ENCODE peak calls at places on chromosome 22, in six cellular contexts. F is lung, N is GM23248, V is fibroblast of lung, I is neural progenitor cell, M is uterus. L is an unnamed sample.

GRCh38 chr22:16601437-16602223 is 9.0 kb upstream of the CCT8L2 start:
- DNase-seq in V (no peak), F (no peak), M (no peak), I (no peak), N (peak), L (no peak)

GRCh38 chr22:47301820-47302475 is 539.5 kb downstream of the TBC1D22A start:
- DNase-seq in I (no peak), F (no peak), N (no peak), V (no peak), M (no peak), L (no peak)

GRCh38 chr22:17120281-17120680 is 879 bp downstream of the TMEM121B start:
- DNase-seq in I (peak), V (peak), N (peak), M (no peak), F (no peak), L (peak)

GRCh38 chr22:41240377-41241132 is at the start of gene CHADL:
- DNase-seq in V (no peak), M (no peak), F (no peak), I (peak), N (no peak), L (no peak)

GRCh38 chr22:20437253-20438065 is at the start of gene SCARF2:
- DNase-seq in F (no peak), N (peak), V (peak), M (peak), I (peak), L (peak)

GRCh38 chr22:47605441-47605840 is 843.0 kb downstream of the TBC1D22A start:
- DNase-seq in M (no peak), V (no peak), N (no peak), I (no peak), F (no peak), L (no peak)

GRCh38 chr22:28395920-28396447 is 283.7 kb downstream of the TTC28 start:
- DNase-seq in F (no peak), N (peak), I (no peak), V (peak), M (no peak), L (peak)

GRCh38 chr22:49046546-49047305 is 780.9 kb downstream of the BRD1 start:
- DNase-seq in F (no peak), M (peak), N (no peak), V (no peak), I (peak), L (no peak)

GRCh38 chr22:32482708-32483107 is 8.1 kb downstream of the FBXO7 start:
- DNase-seq in M (no peak), F (no peak), I (no peak), V (no peak), N (peak), L (no peak)

GRCh38 chr22:30743257-30744020 is 48.8 kb downstream of the OSBP2 start:
- DNase-seq in N (no peak), M (no peak), I (no peak), F (no peak), V (no peak), L (no peak)

GRCh38 chr22:21823740-21824438 is 43.6 kb downstream of the MAPK1 start:
- DNase-seq in N (peak), I (no peak), V (no peak), F (no peak), M (no peak), L (peak)

GRCh38 chr22:28034145-28034759 is 115.2 kb upstream of the PITPNB start:
- DNase-seq in I (no peak), F (peak), V (no peak), N (no peak), M (no peak), L (no peak)

GRCh38 chr22:48660104-48660794 is 1167.4 kb downstream of the BRD1 start:
- DNase-seq in V (no peak), M (no peak), N (no peak), I (no peak), F (no peak), L (no peak)

GRCh38 chr22:30875481-30876215 is 92.9 kb downstream of the MORC2 start:
- DNase-seq in N (peak), I (no peak), F (no peak), M (no peak), V (no peak), L (peak)

GRCh38 chr22:28229566-28230483 is 310.8 kb upstream of the PITPNB start:
- DNase-seq in V (peak), I (no peak), N (peak), M (no peak), F (no peak), L (peak)

GRCh38 chr22:41799486-41800347 is 762 bp upstream of the CCDC134 start:
- DNase-seq in F (peak), N (peak), I (peak), M (peak), V (peak), L (peak)

GRCh38 chr22:44085743-44086741 is 61.9 kb downstream of the PARVB start:
- DNase-seq in I (peak), M (peak), V (peak), F (peak), N (peak), L (peak)
- H3K4me3 ChIP-seq in I (no peak), M (no peak), V (no peak), F (no peak), N (no peak), L (peak)

DNA sequence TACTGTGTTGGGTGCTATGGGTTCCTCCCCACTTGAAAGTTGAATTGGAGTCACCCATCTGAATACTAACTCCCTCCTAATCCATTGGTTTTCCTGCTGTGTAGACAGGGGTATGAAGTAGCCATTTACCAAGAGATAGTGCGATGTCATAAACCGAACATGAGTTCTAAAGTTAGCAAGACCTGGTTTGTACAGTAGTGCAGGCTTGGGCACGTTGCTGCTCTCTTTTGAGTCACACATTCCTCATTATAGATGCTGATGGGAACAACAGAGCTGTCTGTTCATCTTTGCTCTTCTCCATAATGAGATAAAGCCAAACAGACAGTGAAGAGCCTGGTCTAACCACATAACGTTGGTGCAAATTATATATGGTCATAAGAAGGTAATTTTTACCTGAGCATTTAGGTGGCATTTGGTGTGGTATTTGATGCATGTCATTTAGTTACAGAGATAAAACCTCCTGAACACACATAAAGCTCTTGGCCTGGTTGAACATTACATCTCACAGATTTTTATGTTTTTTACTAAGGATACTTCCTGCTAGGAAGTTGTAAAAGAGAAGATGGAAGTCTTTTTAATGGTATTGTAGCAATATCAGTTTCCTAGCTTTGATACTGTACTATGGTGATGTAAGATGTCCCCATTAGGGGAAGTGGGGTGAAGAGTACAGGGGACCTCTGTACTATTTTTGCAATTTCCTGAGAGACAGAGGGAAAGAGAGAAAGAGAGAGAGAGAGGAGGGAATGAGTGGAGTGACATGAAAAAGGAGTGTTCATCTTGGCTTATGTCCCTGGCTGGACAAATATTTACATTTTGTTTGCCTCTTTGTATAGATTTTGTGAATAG is 27.9 kb downstream of the GRAP2 start:
- DNase-seq in N (no peak), M (no peak), F (no peak), I (no peak), V (no peak), L (no peak)
- H3K4me3 ChIP-seq in N (no peak), M (no peak), F (no peak), I (no peak), V (no peak), L (no peak)

GRCh38 chr22:46105494-46106278 is 44.6 kb upstream of the PPARA start:
- DNase-seq in N (peak), I (no peak), V (peak), F (no peak), M (peak), L (peak)

GRCh38 chr22:46108564-46109473 is 41.5 kb upstream of the PPARA start:
- DNase-seq in I (peak), V (no peak), M (peak), F (no peak), N (peak), L (peak)

GRCh38 chr22:46107753-46108563 is 42.4 kb upstream of the PPARA start:
- DNase-seq in F (no peak), N (peak), I (no peak), M (peak), V (no peak), L (peak)

GRCh38 chr22:46106279-46107022 is 43.9 kb upstream of the PPARA start:
- DNase-seq in I (no peak), M (peak), F (no peak), V (no peak), N (no peak), L (no peak)

DNA sequence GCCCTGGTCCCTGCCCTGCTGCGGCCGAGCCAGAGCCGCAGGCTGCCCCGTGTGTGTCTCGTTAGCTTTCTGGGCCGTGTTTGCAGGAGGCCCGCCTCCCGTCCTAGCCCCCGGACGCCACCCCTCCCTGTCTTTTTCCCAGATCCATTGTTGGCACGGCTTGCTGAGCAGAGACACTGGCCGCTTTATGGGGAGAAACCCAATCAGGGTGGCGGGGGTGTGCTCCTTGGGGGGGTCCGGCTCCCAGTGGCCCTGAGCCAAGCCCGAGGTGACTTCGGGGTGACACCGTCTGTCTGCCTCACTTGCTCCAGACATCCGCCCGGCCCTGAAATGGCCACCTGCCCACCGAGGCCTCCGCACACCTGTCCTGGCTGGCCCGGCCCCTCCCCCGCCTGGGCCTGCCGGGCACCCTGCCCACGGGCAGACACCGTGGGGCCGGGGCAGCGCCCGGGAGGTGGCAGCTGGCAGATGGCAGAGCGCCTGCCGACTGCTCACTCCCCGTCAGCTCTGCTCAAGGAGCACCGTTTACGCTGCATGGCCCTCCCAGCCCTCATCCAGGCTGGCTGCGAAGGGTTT is 43.1 kb upstream of the PPARA start:
- DNase-seq in I (no peak), V (no peak), N (peak), F (no peak), M (peak), L (no peak)
- H3K4me3 ChIP-seq in I (no peak), V (no peak), N (no peak), F (no peak), M (no peak), L (no peak)

GRCh38 chr22:36328635-36329216 is 59.0 kb downstream of the MYH9 start:
- DNase-seq in F (peak), I (no peak), M (peak), V (peak), N (peak), L (peak)

GRCh38 chr22:36330127-36330526 is 57.6 kb downstream of the MYH9 start:
- DNase-seq in F (no peak), M (no peak), V (no peak), N (peak), I (no peak), L (no peak)

GRCh38 chr22:36327922-36328551 is 59.7 kb downstream of the MYH9 start:
- DNase-seq in F (no peak), M (peak), V (peak), N (peak), I (no peak), L (peak)

GRCh38 chr22:36330655-36331305 is 57.0 kb downstream of the MYH9 start:
- DNase-seq in F (peak), M (peak), N (peak), I (no peak), V (peak), L (peak)

DNA sequence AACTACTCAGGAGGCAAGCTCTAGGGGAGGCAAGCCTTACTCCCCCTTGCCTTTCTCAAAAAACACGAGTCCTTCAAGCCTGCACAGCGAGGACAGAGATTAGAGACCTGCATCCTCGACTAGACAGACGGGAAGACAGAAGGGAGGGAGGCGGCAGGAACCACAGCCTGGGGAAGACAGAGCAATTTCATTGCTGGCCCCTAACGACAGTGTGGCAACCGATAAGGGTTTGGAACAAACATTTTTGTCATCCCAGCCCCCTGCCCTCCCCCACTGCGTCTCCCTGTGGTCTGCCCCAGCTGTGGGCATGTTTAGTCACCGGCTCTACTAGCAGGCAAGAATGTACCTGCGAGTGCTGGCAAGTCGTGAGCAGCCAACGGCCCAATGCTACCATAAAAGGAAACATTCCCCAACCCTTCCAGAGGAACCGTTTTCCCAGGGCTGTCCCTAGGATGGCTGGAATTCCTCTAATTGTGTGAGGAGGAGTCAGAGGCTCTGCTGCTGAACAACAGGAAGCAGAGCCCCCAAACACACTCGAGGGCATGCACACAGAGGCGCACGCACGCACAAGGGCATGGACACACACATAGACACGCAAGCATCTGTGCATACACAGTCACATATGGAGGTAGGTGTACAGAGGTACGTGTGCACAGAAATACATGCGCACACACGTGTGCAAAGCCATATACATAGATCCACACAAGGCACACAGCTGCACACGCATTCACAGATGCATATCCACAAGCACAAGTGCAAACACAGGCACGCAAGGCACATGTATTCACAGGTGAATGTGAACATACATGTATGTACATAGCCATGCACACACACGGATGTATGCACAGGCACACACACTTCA is 58.3 kb downstream of the MYH9 start:
- DNase-seq in I (peak), V (peak), N (peak), F (peak), M (peak), L (peak)
- H3K4me3 ChIP-seq in I (peak), V (no peak), N (no peak), F (no peak), M (no peak), L (peak)

GRCh38 chr22:19143212-19143611 is 1.2 kb downstream of the ESS2 start:
- DNase-seq in N (no peak), M (no peak), F (no peak), I (no peak), V (no peak), L (no peak)
- H3K4me3 ChIP-seq in N (peak), M (no peak), F (no peak), I (peak), V (no peak), L (peak)

GRCh38 chr22:38110863-38111852 is 674 bp upstream of the BAIAP2L2 start:
- DNase-seq in V (no peak), M (no peak), F (no peak), N (peak), I (peak), L (peak)
- H3K4me3 ChIP-seq in V (no peak), M (no peak), F (no peak), N (no peak), I (no peak), L (no peak)

DNA sequence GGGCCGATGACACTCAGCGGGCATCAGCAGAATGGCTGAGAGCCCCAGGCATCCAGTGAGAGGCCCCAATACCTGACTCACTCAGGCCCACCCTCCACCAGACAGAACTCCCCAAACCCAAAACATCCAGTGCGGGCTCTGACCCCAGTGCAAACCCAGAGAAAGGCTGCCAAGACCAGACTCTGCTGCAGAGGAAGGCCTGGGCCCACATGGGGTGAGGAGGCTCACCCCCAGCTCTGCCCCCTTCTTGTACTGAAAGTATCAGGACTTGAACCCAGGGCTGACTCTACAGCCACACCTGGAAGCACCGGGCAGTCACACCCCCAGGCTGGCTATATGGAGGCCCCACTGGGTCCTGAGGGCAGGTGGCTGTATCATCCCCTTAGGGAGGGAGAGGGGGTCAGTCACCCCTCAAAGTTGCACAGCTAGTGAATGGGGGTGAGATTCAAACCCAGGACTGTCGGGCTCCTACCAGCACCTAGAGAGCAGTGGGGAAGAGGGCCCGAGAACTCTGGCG is 49.3 kb downstream of the IGLL1 start:
- DNase-seq in I (no peak), V (no peak), N (no peak), M (no peak), F (no peak), L (no peak)
- H3K4me3 ChIP-seq in I (no peak), V (no peak), N (no peak), M (no peak), F (no peak), L (no peak)

DNA sequence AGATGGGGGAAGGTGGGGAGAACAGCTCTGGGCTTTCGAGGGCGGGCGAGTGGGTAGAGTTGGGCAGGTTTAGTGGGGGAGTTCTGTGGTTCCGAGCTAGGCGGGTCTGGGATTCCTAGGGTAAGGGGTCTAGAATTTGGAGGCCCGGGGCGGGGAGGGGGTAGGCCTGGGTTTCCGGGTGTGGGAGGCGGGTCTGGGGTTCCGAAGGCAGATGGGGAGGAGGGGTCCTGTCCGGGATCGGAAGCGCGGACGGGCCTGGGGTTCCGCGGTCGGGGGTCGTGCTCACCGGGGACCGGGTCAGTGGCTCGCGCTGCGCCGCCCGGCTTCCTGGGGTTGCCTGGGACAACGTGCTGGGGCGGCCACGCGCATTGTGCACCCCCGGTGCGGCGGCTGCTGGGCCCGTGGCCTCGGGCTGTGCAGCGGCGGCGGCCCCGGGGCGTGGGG is at the start of gene TTLL8:
- DNase-seq in M (no peak), F (no peak), N (no peak), I (no peak), V (no peak), L (no peak)
- H3K4me3 ChIP-seq in M (no peak), F (no peak), N (peak), I (peak), V (no peak), L (no peak)

GRCh38 chr22:26617251-26618199 is at the start of gene CRYBB1:
- DNase-seq in M (no peak), N (no peak), V (peak), I (peak), F (no peak), L (peak)
- H3K4me3 ChIP-seq in M (no peak), N (no peak), V (no peak), I (no peak), F (no peak), L (no peak)

L was measured in AG10803.